ENCODE peak calls at places on chromosomes 13 and 19, in five cellular contexts. W is left lung, A is AG09309, M is aorta, X is lower leg skin. I is an unnamed sample.

GRCh38 chr19:18364826-18365528 is 21.0 kb upstream of the GDF15 start:
- DNase-seq in W (no peak), M (peak; percentile 84), X (peak; percentile 92), A (peak; percentile 98), I (peak; percentile 98)

GRCh38 chr13:80177327-80177726 is 163.6 kb downstream of the SPRY2 start:
- DNase-seq in W (no peak), X (no peak), A (no peak), M (no peak), I (no peak)

GRCh38 chr13:36297600-36298338 is at the start of gene CCDC169:
- DNase-seq in M (peak; percentile 92), A (no peak), W (peak; percentile 95), X (peak; percentile 93), I (no peak)

GRCh38 chr19:38538793-38539528 is 78.8 kb downstream of the MAP4K1 start:
- DNase-seq in M (no peak), A (no peak), W (no peak), X (no peak), I (no peak)

GRCh38 chr13:76223565-76223964 is 587.4 kb downstream of the LMO7 start:
- DNase-seq in A (no peak), M (no peak), X (no peak), W (no peak), I (no peak)

GRCh38 chr13:27158335-27158734 is 13.3 kb downstream of the USP12 start:
- DNase-seq in W (no peak), M (no peak), A (no peak), X (no peak), I (no peak)

GRCh38 chr19:44303976-44304568 is 753 bp downstream of the ZNF235 start:
- DNase-seq in A (no peak), M (no peak), X (no peak), W (no peak), I (peak; percentile 1)

GRCh38 chr19:31930401-31930800 is 415.0 kb upstream of the ZNF507 start:
- DNase-seq in M (no peak), A (no peak), X (no peak), W (no peak), I (no peak)

GRCh38 chr13:63190742-63191141 is 1775.1 kb upstream of the PCDH20 start:
- DNase-seq in M (no peak), X (no peak), W (no peak), A (peak; percentile 24), I (no peak)

GRCh38 chr19:38669532-38669931 is 22.1 kb downstream of the ACTN4 start:
- DNase-seq in M (no peak), W (no peak), A (no peak), X (no peak), I (no peak)

GRCh38 chr19:48745208-48745995 is 1.3 kb downstream of the IZUMO1 start:
- DNase-seq in A (no peak), X (no peak), M (no peak), W (peak; percentile 42), I (no peak)

DNA sequence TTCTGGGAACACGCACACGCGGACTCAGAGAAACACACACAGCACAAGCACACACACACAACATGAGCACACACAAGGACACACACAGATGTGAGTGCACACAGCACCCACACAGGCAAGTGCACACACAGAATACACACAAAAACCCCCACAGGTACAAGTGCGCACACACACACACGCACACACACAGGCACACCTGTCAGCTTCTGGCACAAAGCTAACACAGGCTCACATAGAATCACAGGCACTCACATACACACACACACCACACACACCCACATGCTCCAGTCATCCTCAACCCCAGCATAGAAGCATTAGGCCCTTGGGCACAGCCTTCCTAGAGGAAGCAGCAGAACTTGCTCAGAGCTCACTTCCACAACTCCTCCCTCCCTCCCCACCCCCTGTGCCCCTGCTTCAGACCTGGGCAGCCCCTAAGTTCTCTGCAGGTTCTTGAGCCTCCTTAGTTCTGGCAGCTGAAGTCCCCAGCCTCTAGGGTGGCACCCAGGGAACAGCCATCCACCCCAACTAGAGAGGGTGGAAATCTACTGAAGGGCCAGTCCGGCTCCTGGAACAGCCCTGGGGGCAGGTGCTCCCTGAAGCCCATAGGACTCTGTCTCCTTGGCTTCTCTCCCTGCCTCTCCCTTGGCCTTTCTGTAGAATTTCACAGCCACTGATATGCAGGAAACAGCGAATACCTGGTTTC is 129.9 kb upstream of the VSTM2B start:
- DNase-seq in M (no peak), W (no peak), A (no peak), X (no peak), I (no peak)
- H3K4me3 ChIP-seq in M (no peak overlapping the region), W (no peak overlapping the region), A (no peak overlapping the region), X (no peak overlapping the region), I (no peak overlapping the region)

GRCh38 chr19:45969676-45970075 is 4.0 kb downstream of the NOVA2 start:
- DNase-seq in X (no peak), M (no peak), W (no peak), A (no peak), I (no peak)

GRCh38 chr19:45973564-45974338 is at the start of gene NOVA2:
- DNase-seq in M (peak; percentile 87), W (peak; percentile 80), X (peak; percentile 90), A (no peak), I (no peak)

GRCh38 chr19:45972081-45972943 is 1.4 kb downstream of the NOVA2 start:
- DNase-seq in W (peak; percentile 42), M (no peak), X (no peak), A (no peak), I (no peak)

GRCh38 chr19:45972944-45973525 is 630 bp downstream of the NOVA2 start:
- DNase-seq in M (no peak), A (no peak), W (peak; percentile 54), X (no peak), I (no peak)

DNA sequence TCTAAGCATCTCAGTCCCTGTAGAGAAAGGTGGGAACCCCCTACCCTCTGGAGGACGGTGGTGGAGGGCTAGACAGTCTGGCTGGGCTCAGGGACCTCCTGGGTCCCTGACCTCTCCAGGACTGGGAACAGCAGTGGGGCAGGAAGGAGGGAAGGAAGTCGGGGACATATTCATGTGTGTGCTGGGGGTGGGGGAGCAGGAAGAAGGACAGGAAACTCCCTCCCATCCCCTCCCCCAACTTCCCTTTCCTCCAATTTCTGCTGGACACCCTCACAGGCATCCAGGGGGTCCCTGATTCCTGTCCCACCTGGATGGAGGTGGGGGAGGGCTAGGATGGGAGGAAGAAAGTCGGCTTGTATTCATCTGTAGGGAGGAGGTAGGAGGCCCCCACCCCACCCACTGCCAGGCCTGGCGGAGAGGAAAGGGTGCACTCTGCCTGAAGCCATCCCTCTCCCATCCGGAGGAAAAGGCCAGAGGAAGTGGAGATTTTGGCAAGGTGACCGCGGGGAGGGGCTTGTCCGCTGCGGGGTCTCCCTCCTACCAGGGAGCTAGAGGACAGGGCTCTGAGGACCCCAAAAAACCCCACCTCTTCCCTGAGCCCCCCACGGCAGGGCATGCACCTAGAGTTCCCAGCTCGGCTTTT is 2.3 kb downstream of the NOVA2 start:
- DNase-seq in M (no peak), X (peak; percentile 86), A (no peak), W (peak; percentile 45), I (no peak)
- H3K4me3 ChIP-seq in M (no peak overlapping the region), X (no peak overlapping the region), A (no peak overlapping the region), W (no peak overlapping the region), I (no peak overlapping the region)

DNA sequence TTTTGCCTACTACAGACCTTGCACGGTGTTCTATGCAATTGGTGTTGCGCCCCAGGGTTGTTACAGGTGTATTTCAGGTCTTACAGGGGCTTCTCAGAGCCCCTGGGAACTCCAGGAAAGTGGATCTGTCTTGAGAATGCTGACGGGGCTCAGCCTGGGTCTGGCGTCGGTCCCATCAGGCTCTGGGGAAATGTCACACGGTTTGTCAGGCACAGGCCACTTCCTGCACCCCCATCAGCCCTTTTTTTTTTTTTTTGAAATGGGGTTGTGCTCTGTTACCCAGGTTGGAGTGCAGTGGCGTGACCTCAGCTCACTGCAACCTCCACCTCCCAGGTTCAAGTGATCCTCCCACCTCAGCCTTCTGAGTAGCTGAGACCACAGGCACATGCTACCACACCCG is 13.2 kb downstream of the CLEC4G start:
- DNase-seq in M (no peak), W (no peak), X (no peak), A (no peak), I (no peak)
- H3K4me3 ChIP-seq in M (no peak overlapping the region), W (no peak overlapping the region), X (no peak overlapping the region), A (no peak overlapping the region), I (no peak overlapping the region)

GRCh38 chr13:40933508-40933907 is 85.6 kb downstream of the ELF1 start:
- DNase-seq in X (no peak), W (no peak), A (no peak), M (no peak), I (no peak)

GRCh38 chr13:40927929-40928328 is 91.2 kb downstream of the ELF1 start:
- DNase-seq in W (no peak), X (no peak), M (no peak), A (no peak), I (no peak)

GRCh38 chr13:40928980-40929379 is 90.1 kb downstream of the ELF1 start:
- DNase-seq in A (no peak), M (no peak), W (no peak), X (no peak), I (no peak)

GRCh38 chr13:40932252-40932651 is 86.9 kb downstream of the ELF1 start:
- DNase-seq in W (no peak), M (no peak), X (no peak), A (no peak), I (no peak)
- H3K4me3 ChIP-seq in W (no peak overlapping the region), M (no peak overlapping the region), X (no peak overlapping the region), A (no peak overlapping the region), I (no peak overlapping the region)

DNA sequence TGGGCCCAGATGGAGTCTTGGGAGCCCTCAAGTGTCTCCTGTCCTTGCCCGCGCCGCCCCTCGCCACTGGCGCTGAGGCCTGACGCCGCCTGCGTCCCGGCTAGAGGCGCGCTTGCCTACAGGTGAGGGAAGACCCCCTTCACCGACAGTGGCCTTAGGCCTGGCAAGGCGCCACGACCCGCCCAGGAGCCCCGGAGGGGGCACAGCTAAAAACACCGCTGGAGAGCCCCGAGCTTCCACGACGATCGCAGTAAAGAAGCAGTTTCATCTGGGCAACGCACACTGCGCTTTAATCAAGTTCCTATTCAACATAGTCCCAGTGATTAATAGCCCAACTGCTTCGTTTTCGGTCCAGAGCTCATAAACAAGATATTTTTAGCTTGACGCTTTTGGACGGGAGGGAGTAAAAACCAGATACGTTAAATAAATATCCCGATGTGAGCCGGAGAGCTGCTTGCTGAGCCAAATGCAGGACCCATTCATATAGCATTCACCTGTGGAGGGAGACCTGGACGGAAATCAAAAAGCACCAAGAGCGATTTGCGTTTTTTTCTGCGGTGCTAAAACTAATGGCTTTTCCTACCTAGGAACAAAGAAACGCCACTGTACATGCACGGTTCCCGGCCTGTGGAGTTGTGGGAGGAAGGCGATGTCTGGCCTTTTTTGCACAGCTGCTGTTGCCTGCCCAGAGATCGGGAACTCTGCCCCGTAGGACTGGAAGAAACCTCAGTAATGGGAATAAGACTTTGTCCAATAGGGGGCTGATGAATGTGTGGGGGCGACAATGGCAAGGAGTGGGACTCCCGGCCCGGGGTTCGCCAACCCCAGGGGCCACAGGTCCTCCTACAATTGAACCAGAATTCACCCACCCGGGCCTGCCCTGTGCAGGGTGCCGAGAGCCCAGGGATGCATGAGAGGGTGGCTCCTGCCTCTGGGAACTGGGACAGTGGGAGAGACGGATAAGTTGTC is 1.7 kb upstream of the CEBPA start:
- DNase-seq in X (peak; percentile 88), A (no peak), M (no peak), W (peak; percentile 86), I (no peak)
- H3K4me3 ChIP-seq in X (peak overlapping the region; percentile 64), A (peak overlapping the region; percentile 53), M (peak overlapping the region; percentile 80), W (peak overlapping the region; percentile 66), I (peak overlapping the region; percentile 67)